ENCODE peak calls at places on chromosomes 6 and 20, in four cellular contexts. One of them, this sample, is unnamed.

GRCh38 chr6:37679539-37680476 is 17.9 kb downstream of the MDGA1 start:
- DNase-seq in HepG2: no peak
- DNase-seq in HCT116: no peak
- DNase-seq in K562: no peak
- DNase-seq in this sample: no peak

GRCh38 chr6:6676910-6677441 is 88.5 kb downstream of the LY86 start:
- DNase-seq in HCT116: peak
- DNase-seq in HepG2: peak
- DNase-seq in K562: peak
- DNase-seq in this sample: peak

GRCh38 chr6:144297498-144298166 is 12.5 kb downstream of the UTRN start:
- DNase-seq in K562: no peak
- DNase-seq in HCT116: no peak
- DNase-seq in HepG2: no peak
- DNase-seq in this sample: no peak

GRCh38 chr20:53654932-53655674 is 61.5 kb upstream of the ZNF217 start:
- DNase-seq in K562: peak
- DNase-seq in HCT116: no peak
- DNase-seq in HepG2: no peak
- DNase-seq in this sample: no peak

GRCh38 chr6:17885079-17885478 is 102.4 kb downstream of the KIF13A start:
- DNase-seq in K562: no peak
- DNase-seq in HepG2: no peak
- DNase-seq in HCT116: no peak
- DNase-seq in this sample: no peak

GRCh38 chr6:133774356-133774755 is 114.6 kb upstream of the TCF21 start:
- DNase-seq in HepG2: no peak
- DNase-seq in HCT116: no peak
- DNase-seq in K562: no peak
- DNase-seq in this sample: no peak

GRCh38 chr6:68226460-68226859 is 408.6 kb upstream of the ADGRB3 start:
- DNase-seq in HCT116: no peak
- DNase-seq in K562: peak
- DNase-seq in HepG2: no peak
- DNase-seq in this sample: no peak

GRCh38 chr20:53915459-53916172 is 154.8 kb downstream of the BCAS1 start:
- DNase-seq in HepG2: peak
- DNase-seq in HCT116: peak
- DNase-seq in K562: peak
- DNase-seq in this sample: peak

GRCh38 chr6:45722876-45723275 is 292.8 kb downstream of the CLIC5 start:
- DNase-seq in K562: no peak
- DNase-seq in HCT116: no peak
- DNase-seq in HepG2: no peak
- DNase-seq in this sample: no peak

GRCh38 chr6:18632670-18633410 is 245.7 kb downstream of the RNF144B start:
- DNase-seq in K562: no peak
- DNase-seq in HCT116: peak
- DNase-seq in HepG2: peak
- DNase-seq in this sample: no peak

GRCh38 chr20:63610581-63611435 is 16.1 kb downstream of the GMEB2 start:
- DNase-seq in K562: no peak
- DNase-seq in HCT116: no peak
- DNase-seq in HepG2: no peak
- DNase-seq in this sample: no peak

GRCh38 chr6:77979204-77979603 is 326.4 kb downstream of the MEI4 start:
- DNase-seq in K562: no peak
- DNase-seq in HepG2: no peak
- DNase-seq in HCT116: no peak
- DNase-seq in this sample: no peak

GRCh38 chr20:58855506-58856314 is 3.2 kb downstream of the GNAS start:
- DNase-seq in HCT116: no peak
- DNase-seq in HepG2: no peak
- DNase-seq in K562: no peak
- DNase-seq in this sample: no peak

GRCh38 chr6:158046201-158047119 is 64.8 kb downstream of the SYNJ2 start:
- DNase-seq in K562: no peak
- DNase-seq in HCT116: no peak
- DNase-seq in HepG2: no peak
- DNase-seq in this sample: no peak

GRCh38 chr6:33716379-33716778 is 4.9 kb upstream of the UQCC2 start:
- DNase-seq in HepG2: no peak
- DNase-seq in K562: no peak
- DNase-seq in HCT116: peak
- DNase-seq in this sample: no peak

GRCh38 chr6:19845271-19846046 is 8.3 kb downstream of the ID4 start:
- DNase-seq in HepG2: no peak
- DNase-seq in HCT116: no peak
- DNase-seq in K562: no peak
- DNase-seq in this sample: no peak

GRCh38 chr6:155909710-155910109 is 454.1 kb upstream of the NOX3 start:
- DNase-seq in HepG2: no peak
- DNase-seq in HCT116: no peak
- DNase-seq in K562: no peak
- DNase-seq in this sample: no peak

GRCh38 chr6:106574729-106575458 is 54.4 kb downstream of the RTN4IP1 start:
- DNase-seq in HCT116: peak
- DNase-seq in K562: no peak
- DNase-seq in HepG2: peak
- DNase-seq in this sample: no peak

GRCh38 chr20:37758332-37758731 is 64.5 kb downstream of the CTNNBL1 start:
- DNase-seq in HCT116: no peak
- DNase-seq in K562: peak
- DNase-seq in HepG2: peak
- DNase-seq in this sample: no peak

GRCh38 chr6:43983632-43984031 is 143.6 kb downstream of the MRPL14 start:
- DNase-seq in K562: no peak
- DNase-seq in HCT116: no peak
- DNase-seq in HepG2: peak
- DNase-seq in this sample: peak

GRCh38 chr20:31835977-31836852 is 9.2 kb downstream of the FOXS1 start:
- DNase-seq in K562: peak
- DNase-seq in HCT116: peak
- DNase-seq in HepG2: peak
- DNase-seq in this sample: peak

GRCh38 chr20:44683263-44684046 is 31.7 kb upstream of the CCN5 start:
- DNase-seq in HepG2: peak
- DNase-seq in K562: peak
- DNase-seq in HCT116: peak
- DNase-seq in this sample: peak

GRCh38 chr6:14727494-14728395 is 518.1 kb upstream of the JARID2 start:
- DNase-seq in HepG2: no peak
- DNase-seq in K562: no peak
- DNase-seq in HCT116: no peak
- DNase-seq in this sample: no peak

GRCh38 chr6:156949376-156949775 is 172.2 kb downstream of the ARID1B start:
- DNase-seq in HCT116: peak
- DNase-seq in K562: no peak
- DNase-seq in HepG2: no peak
- DNase-seq in this sample: no peak

GRCh38 chr6:163756079-163756478 is 341.6 kb downstream of the QKI start:
- DNase-seq in HepG2: no peak
- DNase-seq in K562: no peak
- DNase-seq in HCT116: no peak
- DNase-seq in this sample: no peak
- TF ChIP-seq ELF1 in HepG2: no peak
- TF ChIP-seq ELF1 in K562: no peak
- TF ChIP-seq ELF1 in HCT116: no peak
- TF ChIP-seq ELF1 in this sample: no peak

DNA sequence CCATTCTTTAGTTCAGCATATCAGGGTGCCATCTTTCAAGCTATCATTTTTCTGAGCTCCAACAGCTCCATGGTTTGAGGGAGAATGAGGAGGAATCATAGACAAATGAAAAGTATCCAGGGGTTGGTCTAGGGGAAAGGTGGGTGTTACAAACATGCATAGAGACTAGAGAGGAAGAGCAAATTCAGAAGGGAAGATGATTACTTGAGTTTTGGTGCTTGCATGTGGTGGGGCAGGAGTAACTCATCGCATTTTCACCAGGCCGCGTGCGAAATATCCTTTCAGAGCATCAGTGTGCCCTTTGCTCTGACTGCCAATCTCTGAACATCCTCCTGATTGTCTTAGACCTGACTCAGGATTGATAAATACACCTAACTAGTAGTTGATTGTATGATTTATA is 7.7 kb upstream of the BICRAL start:
- DNase-seq in K562: no peak
- DNase-seq in HCT116: no peak
- DNase-seq in HepG2: no peak
- DNase-seq in this sample: no peak
- TF ChIP-seq ELF1 in K562: no peak
- TF ChIP-seq ELF1 in HCT116: no peak
- TF ChIP-seq ELF1 in HepG2: no peak
- TF ChIP-seq ELF1 in this sample: no peak

GRCh38 chr6:137497722-137498463 is 3.7 kb upstream of the OLIG3 start:
- DNase-seq in HCT116: no peak
- DNase-seq in K562: no peak
- DNase-seq in HepG2: no peak
- DNase-seq in this sample: no peak
- TF ChIP-seq ELF1 in HCT116: no peak
- TF ChIP-seq ELF1 in K562: no peak
- TF ChIP-seq ELF1 in HepG2: no peak
- TF ChIP-seq ELF1 in this sample: no peak

GRCh38 chr6:169590376-169590939 is 111.4 kb downstream of the WDR27 start:
- DNase-seq in HepG2: no peak
- DNase-seq in K562: no peak
- DNase-seq in HCT116: no peak
- DNase-seq in this sample: no peak

GRCh38 chr6:169589699-169590257 is 112.1 kb downstream of the WDR27 start:
- DNase-seq in HepG2: no peak
- DNase-seq in K562: no peak
- DNase-seq in HCT116: no peak
- DNase-seq in this sample: no peak

GRCh38 chr6:169591616-169592015 is 110.2 kb downstream of the WDR27 start:
- DNase-seq in K562: no peak
- DNase-seq in HCT116: no peak
- DNase-seq in HepG2: no peak
- DNase-seq in this sample: no peak

GRCh38 chr6:169587992-169588391 is 113.8 kb downstream of the WDR27 start:
- DNase-seq in HCT116: no peak
- DNase-seq in HepG2: no peak
- DNase-seq in K562: no peak
- DNase-seq in this sample: no peak

GRCh38 chr6:169589293-169589692 is 112.5 kb downstream of the WDR27 start:
- DNase-seq in HCT116: no peak
- DNase-seq in K562: no peak
- DNase-seq in HepG2: no peak
- DNase-seq in this sample: no peak
- TF ChIP-seq ELF1 in HCT116: no peak
- TF ChIP-seq ELF1 in K562: no peak
- TF ChIP-seq ELF1 in HepG2: no peak
- TF ChIP-seq ELF1 in this sample: no peak

DNA sequence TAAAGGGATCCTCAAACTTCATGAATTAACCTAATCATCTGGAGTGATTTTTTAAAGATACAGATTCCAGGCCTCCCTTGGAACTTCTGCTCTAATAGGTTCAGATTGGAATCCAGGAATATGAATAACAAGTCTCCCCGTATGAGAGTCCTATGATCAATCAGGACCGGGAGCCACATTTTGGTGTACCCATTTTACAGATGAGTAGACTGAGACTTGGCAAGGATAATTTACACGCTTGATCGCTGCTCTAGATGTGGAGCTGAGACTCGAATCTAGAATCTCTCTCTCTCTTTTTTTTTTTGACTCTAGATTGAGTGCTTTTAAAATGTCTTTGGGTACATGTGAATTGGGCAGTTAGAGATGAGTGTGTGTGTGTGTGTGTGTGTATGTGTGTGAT is 51.0 kb upstream of the JAG1 start:
- DNase-seq in HCT116: no peak
- DNase-seq in K562: no peak
- DNase-seq in HepG2: no peak
- DNase-seq in this sample: no peak
- TF ChIP-seq ELF1 in HCT116: no peak
- TF ChIP-seq ELF1 in K562: no peak
- TF ChIP-seq ELF1 in HepG2: no peak
- TF ChIP-seq ELF1 in this sample: no peak

GRCh38 chr20:33863440-33864323 is 52.5 kb downstream of the CHMP4B start:
- DNase-seq in HepG2: no peak
- DNase-seq in HCT116: no peak
- DNase-seq in K562: no peak
- DNase-seq in this sample: no peak
- TF ChIP-seq ELF1 in HepG2: no peak
- TF ChIP-seq ELF1 in HCT116: no peak
- TF ChIP-seq ELF1 in K562: no peak
- TF ChIP-seq ELF1 in this sample: no peak

This sample was measured in SK-N-SH.